ENCODE peak calls at places on chromosomes 4 and X, in four cellular contexts. B, S, W and Q are unnamed samples. For H3K4me1, the result is how much of the 10 kb centered on the place peaks cover.

GRCh38 chrX:138847930-138848329 is 136.4 kb upstream of the FGF13 start:
- DNase-seq in B (no peak), S (peak), W (no peak), Q (no peak)

GRCh38 chrX:101986571-101986970 is 54.7 kb upstream of the ZMAT1 start:
- DNase-seq in S (no peak), B (no peak), W (no peak), Q (no peak)

GRCh38 chr4:105243446-105243845 is 96.8 kb downstream of the TET2 start:
- DNase-seq in W (peak), B (no peak), S (no peak), Q (no peak)

GRCh38 chr4:83114576-83114975 is at the start of gene PLAC8:
- DNase-seq in W (no peak), S (no peak), B (no peak), Q (no peak)

GRCh38 chr4:140095694-140096482 is 58.1 kb downstream of the MAML3 start:
- DNase-seq in S (peak), W (no peak), B (peak), Q (no peak)

GRCh38 chr4:182212211-182212761 is 30.9 kb upstream of the TENM3 start:
- DNase-seq in S (no peak), B (no peak), W (no peak), Q (no peak)

GRCh38 chr4:148857234-148857972 is 415.2 kb upstream of the NR3C2 start:
- DNase-seq in B (no peak), S (no peak), W (no peak), Q (no peak)

GRCh38 chr4:86556791-86557415 is 37.2 kb upstream of the PTPN13 start:
- DNase-seq in B (no peak), S (peak), W (no peak), Q (no peak)

GRCh38 chr4:152109585-152110509 is 349.0 kb upstream of the GATB start:
- DNase-seq in B (no peak), W (no peak), S (peak), Q (no peak)

GRCh38 chrX:9995855-9996339 is 28.7 kb downstream of the CLDN34 start:
- DNase-seq in W (peak), S (peak), B (peak), Q (peak)

GRCh38 chrX:66360894-66361293 is 196.8 kb downstream of the HEPH start:
- DNase-seq in W (no peak), B (no peak), S (no peak), Q (no peak)
- H3K4me1 ChIP-seq in W (under half), B (under half), S (under half), Q (under half)

GRCh38 chr4:2482192-2482591 is 13.3 kb downstream of the RNF4 start:
- DNase-seq in W (no peak), B (no peak), S (no peak), Q (no peak)
- H3K4me1 ChIP-seq in W (half or more), B (under half), S (under half), Q (under half)

GRCh38 chr4:1244978-1245471 is 3.9 kb downstream of the CTBP1 start:
- DNase-seq in B (no peak), S (no peak), W (peak), Q (peak)

GRCh38 chr4:1246111-1246881 is 2.6 kb downstream of the CTBP1 start:
- DNase-seq in B (peak), W (peak), S (peak), Q (no peak)

GRCh38 chr4:1244081-1244977 is 4.6 kb downstream of the CTBP1 start:
- DNase-seq in W (peak), B (peak), S (peak), Q (no peak)

GRCh38 chr4:1246901-1247810 is 1.8 kb downstream of the CTBP1 start:
- DNase-seq in S (peak), W (peak), B (peak), Q (peak)

DNA sequence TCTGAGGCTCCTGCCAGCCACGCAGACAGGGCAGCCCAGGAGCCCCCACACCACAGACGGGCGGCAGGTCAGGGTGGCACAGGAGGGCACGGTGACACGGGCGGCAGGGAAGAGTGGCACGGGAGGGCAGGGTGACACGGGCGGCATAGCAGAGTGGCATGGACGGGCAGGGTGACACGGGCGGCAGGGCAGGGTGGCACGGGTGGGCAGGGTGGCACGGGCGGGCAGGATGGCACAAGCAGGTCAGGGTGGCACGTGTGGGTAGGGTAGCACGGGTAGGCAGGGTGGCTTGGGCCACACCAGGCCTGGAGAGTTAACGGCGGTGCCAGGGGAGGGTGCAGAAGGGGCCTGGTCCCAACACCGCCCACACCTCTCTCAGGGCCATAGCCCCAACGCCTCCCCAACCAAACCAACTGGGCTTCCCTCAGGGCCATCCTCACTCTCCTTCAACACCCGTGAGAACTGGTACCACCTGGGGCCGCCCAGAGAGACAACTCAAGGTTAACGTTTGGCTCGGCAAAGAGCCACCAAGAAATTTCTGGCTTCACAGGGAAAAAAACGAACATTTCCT is 3.4 kb downstream of the CTBP1 start:
- DNase-seq in S (no peak), B (peak), W (peak), Q (peak)
- H3K4me1 ChIP-seq in S (under half), B (under half), W (half or more), Q (under half)

DNA sequence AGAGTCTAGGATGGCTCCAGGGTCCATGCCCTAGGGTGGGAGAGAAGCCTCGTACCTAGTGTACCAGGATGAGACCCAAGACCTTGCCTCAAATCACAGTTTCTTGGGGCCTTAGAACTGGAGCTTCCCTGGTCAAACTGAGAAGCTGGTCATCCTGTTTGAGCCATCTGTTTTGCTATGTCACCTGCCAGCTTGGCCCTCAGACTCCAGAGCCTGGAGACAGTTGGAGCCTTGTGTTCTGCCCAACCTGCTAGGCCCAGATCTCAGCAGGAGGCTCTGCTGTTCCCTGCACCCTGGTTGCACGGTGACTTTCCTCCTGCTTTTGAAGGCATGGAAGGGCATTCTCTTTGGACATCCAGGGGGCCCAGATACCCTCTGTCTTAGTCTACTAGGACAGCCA is 206.3 kb upstream of the ATP6AP2 start:
- DNase-seq in W (no peak), S (no peak), B (no peak), Q (no peak)
- H3K4me1 ChIP-seq in W (under half), S (under half), B (under half), Q (under half)

DNA sequence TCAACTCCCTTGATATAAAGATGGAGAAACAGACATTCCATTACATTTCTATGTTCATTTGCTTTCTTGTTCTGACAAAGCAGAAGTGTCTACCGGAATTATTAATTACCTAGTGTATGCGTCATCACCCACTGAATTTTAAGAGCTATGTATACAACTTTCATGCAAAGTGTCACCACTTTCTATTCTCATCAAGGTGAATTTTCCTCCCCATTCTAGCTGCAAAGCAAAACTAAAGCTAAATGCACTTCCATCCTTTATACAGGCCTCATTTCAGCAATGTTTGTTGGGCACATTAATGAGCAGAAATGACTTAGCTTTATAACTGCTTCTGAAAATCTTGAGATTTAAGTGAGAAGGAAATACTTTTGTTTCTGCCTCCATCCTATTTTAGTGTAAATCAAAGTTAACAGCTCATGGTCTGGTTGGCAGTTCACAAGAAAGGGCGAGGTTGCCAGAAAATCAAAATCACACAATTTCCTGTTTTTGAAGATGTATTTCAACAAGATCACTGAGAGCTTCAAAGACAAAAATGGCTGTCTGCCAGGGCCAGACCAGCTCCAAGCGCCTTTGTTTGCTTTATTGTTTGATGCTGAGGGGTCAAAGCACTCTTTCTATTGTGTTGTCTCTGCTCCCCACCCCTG is 7.2 kb upstream of the FAM9C start:
- DNase-seq in S (no peak), W (no peak), B (no peak), Q (no peak)
- H3K4me1 ChIP-seq in S (under half), W (under half), B (under half), Q (under half)

GRCh38 chrX:1507511-1508463 is 29.2 kb downstream of the P2RY8 start:
- DNase-seq in S (no peak), B (no peak), W (peak), Q (no peak)
- H3K4me1 ChIP-seq in S (under half), B (under half), W (half or more), Q (under half)